ENCODE peak calls at places on chromosomes 7 and 10, in five cellular contexts. Q is astrocyte of the cerebellum, W is MM.1S, N is HuH-7.5, Z is Calu3. C is an unnamed sample.

GRCh38 chr7:20504060-20504459 is 111.4 kb upstream of the ABCB5 start:
- DNase-seq in N (no peak), Q (no peak), W (no peak), Z (no peak), C (no peak)

GRCh38 chr10:509361-510102 is 179.9 kb downstream of the DIP2C start:
- DNase-seq in W (peak), Q (no peak), Z (no peak), N (no peak), C (no peak)

GRCh38 chr10:62779487-62780248 is 24.9 kb upstream of the ADO start:
- DNase-seq in Z (peak), W (peak), N (no peak), Q (no peak), C (no peak)

GRCh38 chr7:132656846-132657776 is 80.8 kb upstream of the PLXNA4 start:
- DNase-seq in W (no peak), Z (peak), Q (no peak), N (no peak), C (no peak)

GRCh38 chr7:44685723-44686122 is 62.9 kb upstream of the ZMIZ2 start:
- DNase-seq in Z (no peak), Q (no peak), N (no peak), W (no peak), C (no peak)

GRCh38 chr10:46077616-46078268 is 31.7 kb upstream of the MSMB start:
- DNase-seq in Z (no peak), W (no peak), Q (no peak), N (no peak), C (no peak)

GRCh38 chr10:59177031-59177861 is 803 bp downstream of the PHYHIPL start:
- DNase-seq in N (peak), W (no peak), Q (peak), Z (peak), C (peak)

GRCh38 chr7:5625938-5626337 is 155.5 kb downstream of the RNF216 start:
- DNase-seq in Q (peak), W (no peak), N (no peak), Z (no peak), C (no peak)

GRCh38 chr7:127900735-127901685 is 130.2 kb downstream of the LRRC4 start:
- DNase-seq in W (no peak), Z (no peak), N (no peak), Q (peak), C (no peak)

GRCh38 chr7:47149208-47149864 is 432.6 kb downstream of the TNS3 start:
- DNase-seq in W (no peak), Z (no peak), N (no peak), Q (no peak), C (no peak)

GRCh38 chr10:7070950-7071349 is 339.9 kb downstream of the SFMBT2 start:
- DNase-seq in N (no peak), Q (no peak), Z (no peak), W (peak), C (no peak)

GRCh38 chr10:29163746-29164145 is 125.1 kb upstream of the LYZL1 start:
- DNase-seq in N (no peak), W (no peak), Q (no peak), Z (no peak), C (no peak)

GRCh38 chr7:36658603-36659516 is 65.4 kb downstream of the AOAH start:
- DNase-seq in N (peak), Z (peak), Q (peak), W (no peak), C (peak)

GRCh38 chr7:69208848-69209247 is 389.4 kb upstream of the AUTS2 start:
- DNase-seq in N (no peak), Q (no peak), W (peak), Z (no peak), C (no peak)

GRCh38 chr10:119306514-119306951 is 99.2 kb downstream of the GRK5 start:
- DNase-seq in Q (no peak), N (no peak), Z (no peak), W (peak), C (no peak)

GRCh38 chr10:88196298-88196697 is 332.9 kb downstream of the PTEN start:
- DNase-seq in Z (no peak), Q (no peak), W (no peak), N (no peak), C (no peak)

GRCh38 chr7:57868771-57869483 is 418.9 kb downstream of the ZNF716 start:
- DNase-seq in N (peak), Z (no peak), W (no peak), Q (no peak), C (no peak)

GRCh38 chr7:44643206-44643605 is 36.8 kb downstream of the OGDH start:
- DNase-seq in Z (no peak), W (no peak), Q (no peak), N (no peak), C (no peak)

GRCh38 chr10:37623506-37623905 is 233.9 kb downstream of the ZNF248 start:
- DNase-seq in Z (no peak), W (no peak), Q (no peak), N (no peak), C (peak)

GRCh38 chr7:149865437-149865836 is 8.3 kb upstream of the ATP6V0E2 start:
- DNase-seq in Q (no peak), Z (no peak), W (peak), N (no peak), C (no peak)

GRCh38 chr10:48470893-48471805 is 133.7 kb downstream of the ARHGAP22 start:
- DNase-seq in Z (no peak), W (no peak), Q (peak), N (no peak), C (no peak)

GRCh38 chr10:8105932-8106331 is 51.4 kb downstream of the GATA3 start:
- DNase-seq in Q (no peak), W (no peak), N (no peak), Z (no peak), C (no peak)

GRCh38 chr7:22147113-22147512 is 201.4 kb upstream of the CDCA7L start:
- DNase-seq in Z (no peak), N (no peak), W (no peak), Q (no peak), C (no peak)

GRCh38 chr10:88831709-88832108 is 19.9 kb downstream of the ANKRD22 start:
- DNase-seq in W (no peak), Z (no peak), Q (no peak), N (no peak), C (no peak)

GRCh38 chr7:145899938-145900337 is 216.7 kb upstream of the CNTNAP2 start:
- DNase-seq in W (no peak), N (no peak), Z (no peak), Q (no peak), C (no peak)

GRCh38 chr7:114825423-114825951 is 96.4 kb upstream of the MDFIC start:
- DNase-seq in Q (no peak), W (no peak), N (no peak), Z (no peak), C (no peak)

GRCh38 chr7:157553256-157553655 is 216.5 kb downstream of the DNAJB6 start:
- DNase-seq in Q (no peak), N (no peak), Z (no peak), W (no peak), C (no peak)

GRCh38 chr10:63553031-63553430 is 31.8 kb downstream of the REEP3 start:
- DNase-seq in Z (peak), Q (peak), N (no peak), W (no peak), C (no peak)

GRCh38 chr7:143013897-143014296 is 13.0 kb downstream of the OR9A2 start:
- DNase-seq in Z (no peak), Q (peak), N (no peak), W (no peak), C (no peak)

GRCh38 chr10:70694410-70695179 is 22.3 kb downstream of the ADAMTS14 start:
- DNase-seq in Z (no peak), N (no peak), W (no peak), Q (peak), C (no peak)

GRCh38 chr10:6343321-6344010 is 140.7 kb downstream of the PFKFB3 start:
- DNase-seq in Z (no peak), W (no peak), Q (no peak), N (no peak), C (no peak)

GRCh38 chr10:130233426-130233825 is 97.2 kb downstream of the GLRX3 start:
- DNase-seq in W (no peak), Z (no peak), N (no peak), Q (no peak), C (no peak)

C was measured in HepG2.